ENCODE peak calls at places on chromosomes 11 and 22, in five cellular contexts. One of them, this sample, is unnamed.
A peak's percentile ranks its signal among the peaks of the same experiment; 100 is the strongest.

GRCh38 chr11:114501901-114502300 is 57.8 kb downstream of the NXPE1 start:
- DNase-seq in fibroblast of pulmonary artery: no peak
- DNase-seq in retinal pigment epithelial cell: no peak
- DNase-seq in mammary epithelial cell: peak; percentile 12
- DNase-seq in SK-N-SH: no peak
- DNase-seq in this sample: no peak

GRCh38 chr22:17867160-17867785 is 93.0 kb upstream of the BID start:
- DNase-seq in mammary epithelial cell: no peak
- DNase-seq in retinal pigment epithelial cell: no peak
- DNase-seq in SK-N-SH: peak; percentile 41
- DNase-seq in fibroblast of pulmonary artery: no peak
- DNase-seq in this sample: no peak

GRCh38 chr11:5881756-5882155 is 1.3 kb downstream of the OR52E4 start:
- DNase-seq in fibroblast of pulmonary artery: no peak
- DNase-seq in SK-N-SH: no peak
- DNase-seq in retinal pigment epithelial cell: no peak
- DNase-seq in mammary epithelial cell: no peak
- DNase-seq in this sample: no peak

GRCh38 chr22:50146440-50147228 is 23.9 kb upstream of the PANX2 start:
- DNase-seq in fibroblast of pulmonary artery: peak; percentile 80
- DNase-seq in mammary epithelial cell: peak; percentile 54
- DNase-seq in SK-N-SH: peak; percentile 81
- DNase-seq in retinal pigment epithelial cell: no peak
- DNase-seq in this sample: peak; percentile 26

GRCh38 chr11:8293171-8293570 is 29.5 kb upstream of the LMO1 start:
- DNase-seq in retinal pigment epithelial cell: no peak
- DNase-seq in mammary epithelial cell: no peak
- DNase-seq in fibroblast of pulmonary artery: no peak
- DNase-seq in SK-N-SH: no peak
- DNase-seq in this sample: no peak

GRCh38 chr11:131099013-131099412 is 182.7 kb upstream of the SNX19 start:
- DNase-seq in retinal pigment epithelial cell: no peak
- DNase-seq in mammary epithelial cell: peak; percentile 25
- DNase-seq in SK-N-SH: no peak
- DNase-seq in fibroblast of pulmonary artery: peak; percentile 1
- DNase-seq in this sample: no peak

GRCh38 chr11:15580056-15580774 is 465.5 kb downstream of the INSC start:
- DNase-seq in SK-N-SH: no peak
- DNase-seq in fibroblast of pulmonary artery: no peak
- DNase-seq in mammary epithelial cell: no peak
- DNase-seq in retinal pigment epithelial cell: no peak
- DNase-seq in this sample: no peak

GRCh38 chr11:130644187-130644586 is 195.7 kb downstream of the ADAMTS15 start:
- DNase-seq in retinal pigment epithelial cell: no peak
- DNase-seq in fibroblast of pulmonary artery: no peak
- DNase-seq in mammary epithelial cell: peak; percentile 39
- DNase-seq in SK-N-SH: no peak
- DNase-seq in this sample: no peak

GRCh38 chr11:63672156-63672463 is 934 bp upstream of the ATL3 start:
- DNase-seq in retinal pigment epithelial cell: no peak
- DNase-seq in SK-N-SH: no peak
- DNase-seq in fibroblast of pulmonary artery: no peak
- DNase-seq in mammary epithelial cell: no peak
- DNase-seq in this sample: no peak

GRCh38 chr11:63672934-63673539 is 1.9 kb upstream of the ATL3 start:
- DNase-seq in fibroblast of pulmonary artery: no peak
- DNase-seq in mammary epithelial cell: no peak
- DNase-seq in SK-N-SH: no peak
- DNase-seq in retinal pigment epithelial cell: no peak
- DNase-seq in this sample: no peak

GRCh38 chr11:63671322-63672155 is at the start of gene ATL3:
- DNase-seq in SK-N-SH: peak; percentile 97
- DNase-seq in fibroblast of pulmonary artery: peak; percentile 97
- DNase-seq in retinal pigment epithelial cell: peak; percentile 76
- DNase-seq in mammary epithelial cell: peak; percentile 95
- DNase-seq in this sample: peak; percentile 55

GRCh38 chr11:63670077-63670737 is 969 bp downstream of the ATL3 start:
- DNase-seq in fibroblast of pulmonary artery: peak; percentile 58
- DNase-seq in SK-N-SH: no peak
- DNase-seq in retinal pigment epithelial cell: peak; percentile 83
- DNase-seq in mammary epithelial cell: peak; percentile 32
- DNase-seq in this sample: peak; percentile 18

GRCh38 chr11:63670738-63671321 is 346 bp downstream of the ATL3 start:
- DNase-seq in fibroblast of pulmonary artery: peak; percentile 54
- DNase-seq in mammary epithelial cell: peak; percentile 44
- DNase-seq in SK-N-SH: peak; percentile 84
- DNase-seq in retinal pigment epithelial cell: no peak
- DNase-seq in this sample: no peak
- TF ChIP-seq CTCF in fibroblast of pulmonary artery: peak; percentile 30
- TF ChIP-seq CTCF in mammary epithelial cell: peak; percentile 54
- TF ChIP-seq CTCF in SK-N-SH: peak; percentile 59
- TF ChIP-seq CTCF in retinal pigment epithelial cell: peak; percentile 50
- TF ChIP-seq CTCF in this sample: peak; percentile 56

GRCh38 chr11:62708423-62709261 is 1.2 kb downstream of the GNG3 start:
- DNase-seq in fibroblast of pulmonary artery: no peak
- DNase-seq in retinal pigment epithelial cell: no peak
- DNase-seq in mammary epithelial cell: peak; percentile 34
- DNase-seq in SK-N-SH: no peak
- DNase-seq in this sample: no peak
- H3K4me3 ChIP-seq in fibroblast of pulmonary artery: peak overlapping the region; percentile 58
- H3K4me3 ChIP-seq in retinal pigment epithelial cell: peak overlapping the region; percentile 71
- H3K4me3 ChIP-seq in mammary epithelial cell: peak overlapping the region; percentile 50
- H3K4me3 ChIP-seq in SK-N-SH: peak overlapping the region; percentile 59
- H3K4me3 ChIP-seq in this sample: peak overlapping the region; percentile 62

GRCh38 chr11:112023104-112023503 is 2.1 kb upstream of the DLAT start:
- DNase-seq in mammary epithelial cell: no peak
- DNase-seq in SK-N-SH: peak; percentile 13
- DNase-seq in fibroblast of pulmonary artery: no peak
- DNase-seq in retinal pigment epithelial cell: no peak
- DNase-seq in this sample: no peak
- TF ChIP-seq CTCF in mammary epithelial cell: no peak
- TF ChIP-seq CTCF in SK-N-SH: peak; percentile 13
- TF ChIP-seq CTCF in fibroblast of pulmonary artery: no peak
- TF ChIP-seq CTCF in retinal pigment epithelial cell: no peak
- TF ChIP-seq CTCF in this sample: peak; percentile 4

DNA sequence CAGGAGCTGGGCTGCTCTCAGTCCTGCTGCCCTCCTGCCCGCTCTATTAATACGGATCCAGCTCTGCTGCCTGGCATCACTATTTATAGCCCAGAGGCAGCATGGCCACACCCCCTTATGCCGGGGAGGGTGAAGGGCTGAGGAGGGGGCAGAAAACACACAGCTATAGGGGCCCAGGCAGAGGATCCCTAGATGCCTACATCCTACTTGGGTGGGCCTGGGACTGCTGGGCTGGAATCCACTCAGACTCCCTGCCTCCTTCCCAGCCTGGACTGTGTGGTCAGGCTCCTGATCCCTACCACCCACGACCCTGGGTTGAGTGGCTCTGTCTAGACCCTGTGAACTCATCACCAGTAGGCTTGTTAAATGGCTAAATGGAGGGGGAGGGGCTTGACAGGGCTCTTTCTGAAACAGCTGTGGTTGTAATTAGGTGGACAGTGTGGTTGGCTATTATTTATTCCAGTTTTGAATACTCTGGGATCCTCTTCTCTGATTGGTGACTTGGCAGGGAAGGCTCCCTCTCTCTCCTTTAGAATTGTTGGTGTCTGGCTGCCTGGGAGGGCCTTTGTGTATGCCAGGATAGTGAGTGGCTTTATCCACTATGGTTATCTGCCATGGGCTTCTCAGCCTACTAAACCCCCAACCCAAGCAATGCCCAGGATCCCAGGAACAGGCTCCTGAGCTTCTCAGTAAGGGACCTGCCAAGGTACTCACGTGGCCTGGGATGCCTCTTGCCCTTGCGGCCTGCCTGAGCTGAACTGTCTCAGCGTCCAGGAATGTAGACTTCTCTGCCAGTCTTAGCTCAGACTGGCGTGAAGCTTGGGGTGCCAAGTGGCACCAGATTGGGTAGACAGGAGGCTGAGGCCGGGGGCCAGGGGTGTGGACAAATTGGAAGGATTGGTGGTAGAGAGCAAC is 15.2 kb downstream of the PHLDB1 start:
- DNase-seq in mammary epithelial cell: peak; percentile 95
- DNase-seq in SK-N-SH: peak; percentile 67
- DNase-seq in fibroblast of pulmonary artery: peak; percentile 66
- DNase-seq in retinal pigment epithelial cell: peak; percentile 69
- DNase-seq in this sample: peak; percentile 78
- H3K4me3 ChIP-seq in mammary epithelial cell: peak overlapping the region; percentile 82
- H3K4me3 ChIP-seq in SK-N-SH: peak overlapping the region; percentile 95
- H3K4me3 ChIP-seq in fibroblast of pulmonary artery: peak overlapping the region; percentile 68
- H3K4me3 ChIP-seq in retinal pigment epithelial cell: peak overlapping the region; percentile 80
- H3K4me3 ChIP-seq in this sample: peak overlapping the region; percentile 78

GRCh38 chr11:17760102-17761029 is 25.8 kb downstream of the KCNC1 start:
- DNase-seq in SK-N-SH: peak; percentile 68
- DNase-seq in fibroblast of pulmonary artery: peak; percentile 55
- DNase-seq in mammary epithelial cell: peak; percentile 26
- DNase-seq in retinal pigment epithelial cell: peak; percentile 11
- DNase-seq in this sample: peak; percentile 1
- TF ChIP-seq CTCF in SK-N-SH: peak; percentile 64
- TF ChIP-seq CTCF in fibroblast of pulmonary artery: peak; percentile 67
- TF ChIP-seq CTCF in mammary epithelial cell: peak; percentile 64
- TF ChIP-seq CTCF in retinal pigment epithelial cell: peak; percentile 77
- TF ChIP-seq CTCF in this sample: peak; percentile 77